ENCODE peak calls at places on chromosomes 1 and 21, in six cellular contexts. V is DND-41, S is fibroblast of mammary gland, B is astrocyte of the cerebellum, Y is naive B cell, D is GM23338. W is an unnamed sample.

GRCh38 chr1:84360303-84360702 is 38.0 kb upstream of the DNASE2B start:
- DNase-seq in V (no peak), S (no peak), B (no peak), Y (no peak), D (no peak), W (no peak)

GRCh38 chr1:57711326-57711725 is 287.5 kb upstream of the DAB1 start:
- DNase-seq in V (no peak), S (no peak), B (no peak), Y (no peak), D (peak), W (no peak)

GRCh38 chr1:168676861-168677260 is 52.1 kb downstream of the DPT start:
- DNase-seq in V (no peak), S (no peak), B (no peak), Y (no peak), D (no peak), W (no peak)

GRCh38 chr1:14842891-14843290 is 244.4 kb downstream of the KAZN start:
- DNase-seq in V (no peak), S (peak), B (no peak), Y (no peak), D (no peak), W (no peak)

GRCh38 chr1:234111458-234112142 is 207.1 kb downstream of the SLC35F3 start:
- DNase-seq in V (no peak), S (no peak), B (no peak), Y (no peak), D (peak), W (no peak)

GRCh38 chr1:17460265-17460664 is 20.8 kb upstream of the RCC2 start:
- DNase-seq in V (no peak), S (no peak), B (no peak), Y (no peak), D (no peak), W (no peak)

GRCh38 chr21:45612096-45613019 is 31.2 kb upstream of the PCBP3 start:
- DNase-seq in V (no peak), S (peak), B (peak), Y (no peak), D (no peak), W (no peak)

GRCh38 chr1:99503276-99503747 is 142.6 kb upstream of the PALMD start:
- DNase-seq in V (no peak), S (peak), B (peak), Y (no peak), D (no peak), W (no peak)

GRCh38 chr1:111725192-111725591 is 14.0 kb downstream of the INKA2 start:
- DNase-seq in V (no peak), S (no peak), B (no peak), Y (no peak), D (no peak), W (no peak)

GRCh38 chr1:112798293-112798692 is 83.2 kb upstream of the PPM1J start:
- DNase-seq in V (no peak), S (no peak), B (no peak), Y (no peak), D (no peak), W (no peak)

GRCh38 chr1:199909137-199909536 is 118.4 kb upstream of the NR5A2 start:
- DNase-seq in V (no peak), S (no peak), B (no peak), Y (no peak), D (no peak), W (no peak)

GRCh38 chr1:9018372-9018771 is 7.9 kb downstream of the SLC2A7 start:
- DNase-seq in V (no peak), S (no peak), B (no peak), Y (no peak), D (no peak), W (no peak)

GRCh38 chr1:235275836-235276235 is 52.1 kb downstream of the ARID4B start:
- DNase-seq in V (no peak), S (no peak), B (no peak), Y (no peak), D (no peak), W (no peak)

GRCh38 chr1:169727307-169727706 is 6.6 kb downstream of the SELE start:
- DNase-seq in V (no peak), S (no peak), B (no peak), Y (no peak), D (no peak), W (no peak)

GRCh38 chr1:66840929-66841328 is 39.9 kb upstream of the INSL5 start:
- DNase-seq in V (peak), S (no peak), B (no peak), Y (no peak), D (no peak), W (no peak)

GRCh38 chr21:36255650-36256047 is 64.3 kb upstream of the MORC3 start:
- DNase-seq in V (no peak), S (no peak), B (no peak), Y (peak), D (no peak), W (no peak)

GRCh38 chr21:41651830-41652229 is 115.0 kb downstream of the RIPK4 start:
- DNase-seq in V (no peak), S (peak), B (no peak), Y (no peak), D (no peak), W (no peak)

GRCh38 chr1:204480515-204480914 is 14.1 kb downstream of the PIK3C2B start:
- DNase-seq in V (peak), S (no peak), B (no peak), Y (peak), D (no peak), W (no peak)

GRCh38 chr1:117093870-117094621 is 27.5 kb downstream of the TRIM45 start:
- DNase-seq in V (peak), S (peak), B (peak), Y (no peak), D (peak), W (peak)

GRCh38 chr1:239706245-239706892 is 320.0 kb downstream of the CHRM3 start:
- DNase-seq in V (no peak), S (no peak), B (no peak), Y (no peak), D (peak), W (no peak)

GRCh38 chr1:37879865-37880264 is 20.5 kb upstream of the MTF1 start:
- DNase-seq in V (no peak), S (no peak), B (no peak), Y (no peak), D (no peak), W (no peak)

GRCh38 chr1:203054184-203054583 is 27.9 kb downstream of the PPFIA4 start:
- DNase-seq in V (no peak), S (no peak), B (no peak), Y (no peak), D (no peak), W (no peak)

GRCh38 chr1:181135815-181136737 is 47.6 kb downstream of the IER5 start:
- DNase-seq in V (no peak), S (peak), B (peak), Y (no peak), D (no peak), W (peak)

GRCh38 chr1:221724931-221725605 is 16.8 kb downstream of the DUSP10 start:
- DNase-seq in V (no peak), S (peak), B (no peak), Y (no peak), D (no peak), W (no peak)

GRCh38 chr1:116097600-116097999 is 13.6 kb upstream of the MAB21L3 start:
- DNase-seq in V (no peak), S (no peak), B (no peak), Y (no peak), D (no peak), W (no peak)

GRCh38 chr1:225691861-225692516 is 39.1 kb upstream of the ENAH start:
- DNase-seq in V (no peak), S (peak), B (peak), Y (no peak), D (no peak), W (no peak)

GRCh38 chr1:225816643-225817538 is 7.0 kb downstream of the EPHX1 start:
- DNase-seq in V (no peak), S (peak), B (no peak), Y (no peak), D (peak), W (no peak)

GRCh38 chr21:38282921-38283320 is 26.1 kb downstream of the KCNJ15 start:
- DNase-seq in V (no peak), S (peak), B (no peak), Y (no peak), D (no peak), W (no peak)

GRCh38 chr1:160418483-160418882 is 18.1 kb downstream of the VANGL2 start:
- DNase-seq in V (no peak), S (no peak), B (no peak), Y (no peak), D (no peak), W (no peak)

GRCh38 chr21:31248598-31248997 is 95.5 kb downstream of the TIAM1 start:
- DNase-seq in V (no peak), S (peak), B (no peak), Y (no peak), D (no peak), W (no peak)

GRCh38 chr1:160429125-160429551 is 28.8 kb downstream of the VANGL2 start:
- DNase-seq in V (no peak), S (no peak), B (no peak), Y (no peak), D (no peak), W (no peak)

GRCh38 chr1:17762313-17762712 is 7.2 kb downstream of the ACTL8 start:
- DNase-seq in V (no peak), S (no peak), B (no peak), Y (no peak), D (no peak), W (no peak)

GRCh38 chr21:41342035-41342434 is 19.8 kb upstream of the MX2 start:
- DNase-seq in V (no peak), S (no peak), B (no peak), Y (no peak), D (no peak), W (no peak)

GRCh38 chr1:177546346-177546745 is 375.6 kb downstream of the BRINP2 start:
- DNase-seq in V (no peak), S (peak), B (no peak), Y (no peak), D (no peak), W (no peak)

GRCh38 chr1:98924971-98925370 is 79.7 kb downstream of the PLPPR5 start:
- DNase-seq in V (no peak), S (no peak), B (no peak), Y (no peak), D (no peak), W (no peak)

GRCh38 chr21:39020751-39021474 is 162.3 kb downstream of the PSMG1 start:
- DNase-seq in V (peak), S (peak), B (no peak), Y (no peak), D (no peak), W (no peak)

GRCh38 chr1:29469457-29469856 is 233.1 kb downstream of the PTPRU start:
- DNase-seq in V (no peak), S (peak), B (no peak), Y (no peak), D (no peak), W (no peak)

W was measured in HFF-Myc.